ENCODE peak calls at places on chromosome 5, in seven cellular contexts. A is body of pancreas, R is heart left ventricle, Q is uterus, H is HCT116, N is upper lobe of left lung, X is IMR-90. O is an unnamed sample.

GRCh38 chr5:178120661-178121357 is 7.5 kb downstream of the N4BP3 start:
- DNase-seq in A (peak), R (peak), Q (peak), H (no peak), N (peak), X (peak), O (peak)

GRCh38 chr5:168578006-168578405 is 1.2 kb downstream of the PANK3 start:
- DNase-seq in A (no peak), R (no peak), Q (no peak), H (no peak), N (no peak), X (peak), O (no peak)

GRCh38 chr5:17089690-17090089 is 127.7 kb upstream of the BASP1 start:
- DNase-seq in A (no peak), R (no peak), Q (no peak), H (no peak), N (no peak), X (peak), O (no peak)

GRCh38 chr5:80672140-80672736 is 17.5 kb upstream of the DHFR start:
- DNase-seq in A (peak), R (peak), Q (peak), H (peak), N (peak), X (peak), O (peak)

GRCh38 chr5:81125959-81126358 is 107.2 kb upstream of the CKMT2 start:
- DNase-seq in A (peak), R (no peak), Q (no peak), H (no peak), N (peak), X (peak), O (no peak)

GRCh38 chr5:150567031-150567680 is 59.2 kb downstream of the NDST1 start:
- DNase-seq in A (no peak), R (no peak), Q (no peak), H (no peak), N (no peak), X (peak), O (no peak)

GRCh38 chr5:16034640-16035039 is 145.0 kb downstream of the MARCHF11 start:
- DNase-seq in A (no peak), R (no peak), Q (no peak), H (no peak), N (no peak), X (no peak), O (no peak)

GRCh38 chr5:169126376-169127043 is 174.4 kb downstream of the SLIT3 start:
- DNase-seq in A (peak), R (no peak), Q (no peak), H (no peak), N (no peak), X (no peak), O (no peak)

GRCh38 chr5:61304611-61305369 is 27.3 kb upstream of the ZSWIM6 start:
- DNase-seq in A (peak), R (no peak), Q (no peak), H (peak), N (peak), X (peak), O (no peak)

GRCh38 chr5:24232929-24233328 is 411.8 kb downstream of the CDH10 start:
- DNase-seq in A (no peak), R (no peak), Q (no peak), H (no peak), N (no peak), X (no peak), O (no peak)

GRCh38 chr5:78553578-78553977 is 95.0 kb downstream of the LHFPL2 start:
- DNase-seq in A (no peak), R (no peak), Q (no peak), H (no peak), N (no peak), X (no peak), O (no peak)

GRCh38 chr5:137192293-137192743 is 306.8 kb downstream of the SPOCK1 start:
- DNase-seq in A (no peak), R (no peak), Q (no peak), H (no peak), N (no peak), X (peak), O (no peak)

GRCh38 chr5:153965102-153965645 is 73.5 kb downstream of the FAM114A2 start:
- DNase-seq in A (peak), R (no peak), Q (peak), H (peak), N (peak), X (peak), O (peak)

GRCh38 chr5:108661030-108661429 is 86.7 kb upstream of the FER start:
- DNase-seq in A (no peak), R (no peak), Q (no peak), H (no peak), N (no peak), X (no peak), O (no peak)

GRCh38 chr5:123776761-123777160 is 264.8 kb downstream of the CSNK1G3 start:
- DNase-seq in A (no peak), R (no peak), Q (no peak), H (no peak), N (no peak), X (peak), O (no peak)

GRCh38 chr5:103090791-103091190 is 29.1 kb downstream of the GIN1 start:
- DNase-seq in A (no peak), R (no peak), Q (no peak), H (no peak), N (no peak), X (no peak), O (no peak)

GRCh38 chr5:124888050-124888506 is 141.6 kb upstream of the ZNF608 start:
- DNase-seq in A (peak), R (no peak), Q (no peak), H (no peak), N (no peak), X (no peak), O (no peak)

GRCh38 chr5:148956632-148957385 is 106.1 kb downstream of the SH3TC2 start:
- DNase-seq in A (peak), R (no peak), Q (no peak), H (no peak), N (peak), X (peak), O (peak)

GRCh38 chr5:2207416-2207950 is 324.8 kb upstream of the IRX4 start:
- DNase-seq in A (no peak), R (no peak), Q (no peak), H (no peak), N (no peak), X (no peak), O (peak)

GRCh38 chr5:119360905-119361605 is 5.2 kb downstream of the TNFAIP8 start:
- DNase-seq in A (no peak), R (no peak), Q (no peak), H (no peak), N (no peak), X (peak), O (no peak)

GRCh38 chr5:145699846-145700245 is 135.3 kb downstream of the PRELID2 start:
- DNase-seq in A (no peak), R (no peak), Q (no peak), H (no peak), N (no peak), X (no peak), O (no peak)

GRCh38 chr5:127338501-127338900 is 47.9 kb downstream of the MEGF10 start:
- DNase-seq in A (no peak), R (no peak), Q (no peak), H (no peak), N (no peak), X (no peak), O (no peak)

GRCh38 chr5:44875661-44876250 is 67.0 kb downstream of the MRPS30 start:
- DNase-seq in A (no peak), R (no peak), Q (no peak), H (peak), N (no peak), X (peak), O (no peak)

GRCh38 chr5:83219077-83219476 is 141.7 kb downstream of the XRCC4 start:
- DNase-seq in A (no peak), R (no peak), Q (no peak), H (no peak), N (no peak), X (no peak), O (no peak)

GRCh38 chr5:130476325-130476724 is 572.1 kb downstream of the CHSY3 start:
- DNase-seq in A (no peak), R (no peak), Q (no peak), H (no peak), N (no peak), X (no peak), O (no peak)

GRCh38 chr5:42491699-42492098 is 68.5 kb downstream of the GHR start:
- DNase-seq in A (no peak), R (no peak), Q (no peak), H (no peak), N (no peak), X (no peak), O (no peak)

GRCh38 chr5:150217874-150218692 is 28.2 kb downstream of the SLC6A7 start:
- DNase-seq in A (peak), R (peak), Q (peak), H (peak), N (peak), X (peak), O (peak)

GRCh38 chr5:39117401-39117800 is 43.2 kb upstream of the RICTOR start:
- DNase-seq in A (no peak), R (no peak), Q (no peak), H (no peak), N (no peak), X (peak), O (no peak)

GRCh38 chr5:87103616-87104287 is 163.9 kb upstream of the RASA1 start:
- DNase-seq in A (no peak), R (no peak), Q (no peak), H (no peak), N (no peak), X (no peak), O (no peak)

GRCh38 chr5:82105457-82105856 is 133.6 kb downstream of the ATG10 start:
- DNase-seq in A (no peak), R (no peak), Q (no peak), H (no peak), N (no peak), X (peak), O (no peak)

GRCh38 chr5:66324357-66324756 is 180.3 kb downstream of the SREK1 start:
- DNase-seq in A (peak), R (peak), Q (no peak), H (no peak), N (no peak), X (no peak), O (no peak)

GRCh38 chr5:165497707-165498106 is 1992.3 kb downstream of the MAT2B start:
- DNase-seq in A (peak), R (no peak), Q (no peak), H (no peak), N (no peak), X (peak), O (no peak)

GRCh38 chr5:5979362-5979760 is 399.0 kb downstream of the MED10 start:
- DNase-seq in A (peak), R (no peak), Q (peak), H (no peak), N (peak), X (no peak), O (no peak)

GRCh38 chr5:67971223-67971830 is 244.2 kb upstream of the PIK3R1 start:
- DNase-seq in A (peak), R (no peak), Q (peak), H (no peak), N (no peak), X (peak), O (peak)

GRCh38 chr5:150333400-150333799 is 24.1 kb upstream of the TCOF1 start:
- DNase-seq in A (no peak), R (no peak), Q (no peak), H (no peak), N (no peak), X (no peak), O (no peak)

GRCh38 chr5:102561894-102562760 is 63.3 kb upstream of the SLCO6A1 start:
- DNase-seq in A (no peak), R (no peak), Q (no peak), H (peak), N (no peak), X (peak), O (no peak)

GRCh38 chr5:171604195-171604594 is 181.4 kb upstream of the SMIM23 start:
- DNase-seq in A (no peak), R (no peak), Q (no peak), H (no peak), N (no peak), X (no peak), O (no peak)

GRCh38 chr5:6315580-6315979 is 62.8 kb downstream of the MED10 start:
- DNase-seq in A (no peak), R (no peak), Q (no peak), H (no peak), N (no peak), X (no peak), O (no peak)

DNA sequence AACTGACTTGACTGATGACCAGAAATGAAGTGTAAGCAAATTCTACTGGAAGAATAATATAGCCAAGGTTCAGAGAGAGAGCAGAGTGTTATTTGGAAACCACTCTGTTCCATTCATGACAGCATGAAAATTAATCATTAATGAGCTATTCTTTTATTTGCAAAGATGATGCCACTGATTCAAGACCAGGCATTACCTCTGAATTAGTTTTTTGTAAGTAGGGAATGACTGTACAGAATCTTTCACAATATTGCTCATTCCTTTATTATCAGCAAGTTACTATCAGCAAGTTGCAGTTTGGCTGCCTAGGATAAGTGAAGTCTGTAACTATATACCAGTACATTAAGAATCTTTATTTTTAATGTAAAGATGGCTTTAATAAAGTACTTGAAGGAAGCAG is 75.1 kb upstream of the RGMB start:
- DNase-seq in A (no peak), R (no peak), Q (no peak), H (no peak), N (no peak), X (peak), O (no peak)
- H3K4me3 ChIP-seq in A (no peak), R (no peak), Q (no peak), H (no peak), N (no peak), X (no peak), O (no peak)

DNA sequence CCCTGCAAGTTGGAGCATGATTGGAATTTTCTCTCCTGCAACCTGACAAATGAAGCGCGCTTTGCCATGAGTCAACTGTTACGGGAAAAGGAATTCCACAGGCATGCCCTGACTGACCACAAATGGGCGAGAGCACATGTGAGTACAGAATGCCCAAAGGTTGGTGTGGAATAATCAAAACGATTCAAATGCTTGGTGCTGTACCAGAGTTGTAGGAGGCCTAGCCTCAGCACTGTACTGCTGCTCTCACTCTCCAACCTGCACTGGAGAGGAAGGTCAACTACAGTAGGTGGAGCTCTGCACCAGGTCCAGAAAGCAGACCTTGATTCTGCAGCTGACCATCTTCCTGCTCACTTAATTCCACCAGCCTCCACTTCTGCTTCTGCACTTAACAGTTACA is 406.9 kb upstream of the ACTBL2 start:
- DNase-seq in A (peak), R (no peak), Q (no peak), H (peak), N (no peak), X (peak), O (no peak)
- TF ChIP-seq CTCF in A (peak), R (no peak), Q (no peak), H (peak), N (peak), X (no peak), O (no peak)

DNA sequence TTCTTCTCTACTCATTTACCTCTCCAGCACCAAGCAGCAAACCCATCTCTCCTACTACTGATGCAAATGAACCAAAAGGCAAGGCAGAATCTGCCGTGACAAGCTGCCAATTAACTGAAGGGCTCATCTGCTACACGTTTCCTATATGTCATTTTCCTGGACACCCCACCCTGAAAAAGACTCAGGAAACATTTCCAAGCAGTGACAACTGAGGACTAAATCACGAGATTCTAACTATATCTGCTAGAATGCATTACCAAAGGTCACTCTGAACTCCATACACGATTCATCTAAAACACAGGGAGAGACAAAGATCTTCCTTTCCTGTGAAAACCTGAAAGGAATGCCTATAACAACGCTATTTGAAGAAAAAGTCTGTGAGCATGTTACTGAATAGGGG is 12.9 kb downstream of the PLPP1 start:
- DNase-seq in A (no peak), R (no peak), Q (no peak), H (no peak), N (no peak), X (no peak), O (no peak)
- TF ChIP-seq POLR2A in A (no peak), R (no peak), Q (no peak), H (no peak), N (no peak), X (no peak), O (no peak)

DNA sequence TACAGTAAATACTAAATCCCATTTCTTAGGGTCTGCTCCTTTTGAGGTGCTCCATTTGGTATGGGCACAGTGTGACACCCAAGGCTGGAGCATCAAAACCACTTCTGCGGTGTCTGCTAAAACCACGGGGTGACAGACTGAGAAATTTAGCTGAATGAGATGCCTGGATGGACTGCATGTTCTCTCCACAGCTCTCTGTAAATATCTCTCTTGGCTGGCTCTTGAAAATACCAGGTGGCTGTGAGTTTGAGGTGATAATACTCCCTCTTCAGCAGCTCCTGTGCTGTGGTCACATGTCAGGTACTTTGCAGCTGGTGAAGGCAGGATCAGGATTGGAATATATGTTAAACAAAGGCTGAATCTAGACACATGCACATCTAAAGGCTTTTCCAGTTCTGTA is 93.7 kb upstream of the SIMC1 start:
- DNase-seq in A (no peak), R (no peak), Q (no peak), H (no peak), N (no peak), X (no peak), O (no peak)
- H3K4me3 ChIP-seq in A (no peak), R (no peak), Q (no peak), H (no peak), N (no peak), X (no peak), O (no peak)

GRCh38 chr5:174737335-174737734 is 13.0 kb downstream of the MSX2 start:
- DNase-seq in A (no peak), R (no peak), Q (no peak), H (no peak), N (no peak), X (peak), O (no peak)

GRCh38 chr5:174734571-174735497 is 10.5 kb downstream of the MSX2 start:
- DNase-seq in A (no peak), R (no peak), Q (no peak), H (no peak), N (no peak), X (no peak), O (no peak)

GRCh38 chr5:174736777-174737176 is 12.4 kb downstream of the MSX2 start:
- DNase-seq in A (no peak), R (no peak), Q (no peak), H (no peak), N (no peak), X (no peak), O (no peak)

GRCh38 chr5:174736351-174736721 is 12.0 kb downstream of the MSX2 start:
- DNase-seq in A (no peak), R (no peak), Q (no peak), H (no peak), N (no peak), X (peak), O (no peak)

DNA sequence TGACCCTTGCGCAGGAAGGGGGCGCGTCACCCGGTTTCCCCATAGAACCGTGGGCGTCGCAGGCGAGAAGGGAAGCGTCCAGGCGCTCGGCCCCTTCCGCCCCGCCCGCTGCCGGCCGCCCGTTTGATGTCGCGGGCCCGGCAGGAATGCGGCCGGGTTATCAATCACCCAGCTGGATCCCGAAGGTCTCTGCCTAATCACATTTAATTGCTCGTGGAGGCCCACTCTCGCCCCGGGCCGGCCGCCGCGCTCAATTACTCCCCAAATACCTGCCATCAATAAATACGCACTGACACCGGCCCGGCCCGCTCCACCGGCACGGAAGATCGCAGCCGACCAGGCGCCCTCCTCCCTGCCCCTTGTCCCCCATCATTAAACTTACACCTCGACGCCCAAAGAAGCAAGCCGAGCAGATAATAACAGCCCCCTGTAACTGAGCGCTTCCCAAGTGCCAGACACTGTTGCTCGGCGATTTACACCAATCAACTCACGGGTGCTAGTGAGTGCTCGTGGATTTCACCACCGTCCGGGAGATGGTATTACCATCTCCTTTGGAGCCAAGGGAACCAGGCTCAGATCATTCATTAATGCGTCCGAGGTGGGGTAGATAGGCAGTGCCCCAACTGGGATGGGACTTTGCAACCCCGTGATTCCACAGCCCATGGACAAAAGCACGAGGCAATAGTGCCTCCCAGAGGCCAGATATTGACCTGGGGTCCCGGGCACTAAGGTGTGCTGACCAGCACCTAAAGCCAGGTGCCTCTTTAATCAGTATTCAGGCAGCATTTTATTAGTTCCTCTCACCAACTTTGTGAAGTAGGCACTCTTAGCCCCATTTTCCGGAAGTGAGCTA is 11.3 kb downstream of the MSX2 start:
- DNase-seq in A (peak), R (no peak), Q (no peak), H (peak), N (no peak), X (no peak), O (no peak)
- TF ChIP-seq CTCF in A (peak), R (peak), Q (peak), H (peak), N (peak), X (peak), O (no peak)

GRCh38 chr5:96537386-96537785 is 104.3 kb upstream of the PCSK1 start:
- DNase-seq in A (no peak), R (no peak), Q (no peak), H (no peak), N (no peak), X (peak), O (no peak)
- TF ChIP-seq POLR2A in A (no peak), R (no peak), Q (no peak), H (no peak), N (no peak), X (no peak), O (no peak)

O was measured in lower leg skin.